ENCODE peak calls at places on chromosomes 13 and 19, in eight cellular contexts. One of them, this sample, is unnamed.
A peak's percentile ranks its signal among the peaks of the same experiment; 100 is the strongest.

GRCh38 chr19:52270266-52270885 is 989 bp downstream of the ZNF766 start:
- DNase-seq in PC-9: no peak
- DNase-seq in GM23248: peak; percentile 64
- DNase-seq in hepatocyte: peak; percentile 37
- DNase-seq in PC-3: no peak
- DNase-seq in fibroblast of lung: peak; percentile 15
- DNase-seq in neural progenitor cell: peak; percentile 29
- DNase-seq in endothelial cell of umbilical vein: no peak
- DNase-seq in this sample: peak; percentile 6

GRCh38 chr19:36213793-36214387 is 575 bp downstream of the ZNF565 start:
- DNase-seq in PC-3: peak; percentile 1
- DNase-seq in hepatocyte: peak; percentile 6
- DNase-seq in fibroblast of lung: peak; percentile 64
- DNase-seq in GM23248: peak; percentile 64
- DNase-seq in PC-9: no peak
- DNase-seq in endothelial cell of umbilical vein: no peak
- DNase-seq in neural progenitor cell: no peak
- DNase-seq in this sample: no peak

GRCh38 chr13:21934309-21934708 is 263.4 kb downstream of the FGF9 start:
- DNase-seq in GM23248: no peak
- DNase-seq in endothelial cell of umbilical vein: no peak
- DNase-seq in neural progenitor cell: no peak
- DNase-seq in PC-3: no peak
- DNase-seq in PC-9: no peak
- DNase-seq in hepatocyte: no peak
- DNase-seq in fibroblast of lung: no peak
- DNase-seq in this sample: no peak

GRCh38 chr19:46610851-46611770 is 10.0 kb downstream of the CALM3 start:
- DNase-seq in PC-9: no peak
- DNase-seq in fibroblast of lung: peak; percentile 71
- DNase-seq in endothelial cell of umbilical vein: no peak
- DNase-seq in hepatocyte: no peak
- DNase-seq in PC-3: no peak
- DNase-seq in neural progenitor cell: no peak
- DNase-seq in GM23248: no peak
- DNase-seq in this sample: no peak

GRCh38 chr19:29401712-29402421 is 123.9 kb upstream of the VSTM2B start:
- DNase-seq in neural progenitor cell: no peak
- DNase-seq in PC-3: no peak
- DNase-seq in hepatocyte: no peak
- DNase-seq in endothelial cell of umbilical vein: no peak
- DNase-seq in GM23248: peak; percentile 10
- DNase-seq in fibroblast of lung: no peak
- DNase-seq in PC-9: no peak
- DNase-seq in this sample: no peak

GRCh38 chr13:27965740-27966640 is 3.1 kb downstream of the CDX2 start:
- DNase-seq in GM23248: no peak
- DNase-seq in fibroblast of lung: no peak
- DNase-seq in endothelial cell of umbilical vein: no peak
- DNase-seq in PC-9: no peak
- DNase-seq in hepatocyte: no peak
- DNase-seq in neural progenitor cell: peak; percentile 87
- DNase-seq in PC-3: no peak
- DNase-seq in this sample: no peak

GRCh38 chr13:73223372-73223781 is 164.6 kb downstream of the KLF5 start:
- DNase-seq in PC-9: no peak
- DNase-seq in neural progenitor cell: no peak
- DNase-seq in GM23248: no peak
- DNase-seq in hepatocyte: no peak
- DNase-seq in endothelial cell of umbilical vein: no peak
- DNase-seq in PC-3: peak; percentile 56
- DNase-seq in fibroblast of lung: no peak
- DNase-seq in this sample: peak; percentile 78

GRCh38 chr13:44365008-44365407 is 8.6 kb upstream of the SERP2 start:
- DNase-seq in hepatocyte: no peak
- DNase-seq in PC-3: no peak
- DNase-seq in GM23248: peak; percentile 65
- DNase-seq in fibroblast of lung: peak; percentile 92
- DNase-seq in PC-9: no peak
- DNase-seq in endothelial cell of umbilical vein: no peak
- DNase-seq in neural progenitor cell: no peak
- DNase-seq in this sample: peak; percentile 80

GRCh38 chr13:65784088-65784816 is 1445.9 kb downstream of the PCDH9 start:
- DNase-seq in endothelial cell of umbilical vein: no peak
- DNase-seq in fibroblast of lung: no peak
- DNase-seq in GM23248: no peak
- DNase-seq in neural progenitor cell: no peak
- DNase-seq in PC-9: no peak
- DNase-seq in hepatocyte: no peak
- DNase-seq in PC-3: no peak
- DNase-seq in this sample: no peak

GRCh38 chr13:28494861-28495585 is at the start of gene FLT1:
- DNase-seq in hepatocyte: peak; percentile 60
- DNase-seq in fibroblast of lung: peak; percentile 32
- DNase-seq in PC-3: no peak
- DNase-seq in PC-9: no peak
- DNase-seq in endothelial cell of umbilical vein: peak; percentile 74
- DNase-seq in neural progenitor cell: peak; percentile 80
- DNase-seq in GM23248: peak; percentile 70
- DNase-seq in this sample: peak; percentile 21

GRCh38 chr13:23673867-23674605 is 103.8 kb downstream of the TNFRSF19 start:
- DNase-seq in fibroblast of lung: no peak
- DNase-seq in endothelial cell of umbilical vein: no peak
- DNase-seq in hepatocyte: no peak
- DNase-seq in PC-3: no peak
- DNase-seq in neural progenitor cell: no peak
- DNase-seq in GM23248: peak; percentile 13
- DNase-seq in PC-9: no peak
- DNase-seq in this sample: no peak

GRCh38 chr13:37277435-37278144 is 172.1 kb upstream of the CSNK1A1L start:
- DNase-seq in fibroblast of lung: peak; percentile 80
- DNase-seq in PC-9: no peak
- DNase-seq in hepatocyte: no peak
- DNase-seq in PC-3: no peak
- DNase-seq in GM23248: peak; percentile 70
- DNase-seq in endothelial cell of umbilical vein: no peak
- DNase-seq in neural progenitor cell: no peak
- DNase-seq in this sample: no peak

GRCh38 chr19:607301-608154 is 17.8 kb downstream of the HCN2 start:
- DNase-seq in endothelial cell of umbilical vein: no peak
- DNase-seq in PC-3: no peak
- DNase-seq in neural progenitor cell: no peak
- DNase-seq in fibroblast of lung: no peak
- DNase-seq in PC-9: no peak
- DNase-seq in hepatocyte: no peak
- DNase-seq in GM23248: no peak
- DNase-seq in this sample: no peak

GRCh38 chr13:73657821-73658540 is 476.2 kb downstream of the KLF12 start:
- DNase-seq in fibroblast of lung: peak; percentile 54
- DNase-seq in hepatocyte: no peak
- DNase-seq in endothelial cell of umbilical vein: no peak
- DNase-seq in PC-9: no peak
- DNase-seq in GM23248: peak; percentile 18
- DNase-seq in PC-3: no peak
- DNase-seq in neural progenitor cell: no peak
- DNase-seq in this sample: no peak

GRCh38 chr19:18107235-18108083 is 9.9 kb downstream of the MAST3 start:
- DNase-seq in neural progenitor cell: no peak
- DNase-seq in GM23248: no peak
- DNase-seq in hepatocyte: no peak
- DNase-seq in endothelial cell of umbilical vein: no peak
- DNase-seq in PC-9: no peak
- DNase-seq in PC-3: no peak
- DNase-seq in fibroblast of lung: no peak
- DNase-seq in this sample: no peak

DNA sequence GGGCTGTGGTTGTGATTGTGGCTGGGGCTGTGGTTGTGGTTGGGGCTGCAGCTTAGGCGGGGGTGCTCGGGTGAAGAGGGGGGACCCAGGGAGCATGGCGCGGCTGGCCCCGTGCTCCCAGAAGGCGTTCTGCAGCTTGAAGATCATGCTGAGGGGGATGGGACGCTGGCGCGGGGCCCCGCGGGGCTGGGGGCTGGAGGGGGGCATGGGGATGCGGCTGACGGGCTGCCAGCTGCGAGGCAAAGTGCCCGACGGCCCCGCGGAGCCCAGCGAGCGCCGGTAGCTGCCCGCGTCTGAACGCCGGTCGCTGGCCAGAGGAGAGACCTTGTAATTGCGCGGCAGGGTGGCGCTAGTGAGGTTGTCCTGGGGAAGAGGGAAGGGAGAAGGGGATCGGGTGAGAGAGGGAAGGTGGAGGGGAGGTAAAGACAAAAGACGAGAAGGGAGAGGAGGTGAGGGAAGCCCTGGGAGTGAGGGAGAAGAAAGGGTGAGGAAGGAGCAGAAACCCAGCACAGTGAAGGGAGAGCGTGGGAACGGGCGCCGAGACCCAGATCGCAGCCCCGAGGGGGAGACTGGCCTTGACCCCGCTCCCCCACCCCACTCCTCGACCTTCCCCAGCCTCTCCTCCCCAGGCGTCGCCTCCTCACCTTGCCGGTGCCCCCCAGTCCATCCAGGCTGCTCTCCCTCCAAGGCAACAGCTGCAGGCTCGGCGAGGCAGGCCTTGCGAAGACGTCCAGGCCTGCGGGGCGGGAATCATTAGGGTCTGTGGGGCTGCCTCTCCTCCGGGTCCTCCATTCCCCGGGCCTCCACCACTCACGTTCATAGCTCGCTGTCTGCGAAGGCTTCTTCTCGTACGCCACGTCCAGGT is 9.1 kb downstream of the PPP1R13L start:
- DNase-seq in PC-3: no peak
- DNase-seq in hepatocyte: no peak
- DNase-seq in endothelial cell of umbilical vein: no peak
- DNase-seq in fibroblast of lung: no peak
- DNase-seq in GM23248: no peak
- DNase-seq in PC-9: no peak
- DNase-seq in neural progenitor cell: peak; percentile 66
- DNase-seq in this sample: no peak
- TF ChIP-seq EZH2 in PC-3: no peak
- TF ChIP-seq EZH2 in hepatocyte: no peak
- TF ChIP-seq EZH2 in endothelial cell of umbilical vein: no peak
- TF ChIP-seq EZH2 in fibroblast of lung: no peak
- TF ChIP-seq EZH2 in GM23248: no peak
- TF ChIP-seq EZH2 in PC-9: no peak
- TF ChIP-seq EZH2 in neural progenitor cell: no peak
- TF ChIP-seq EZH2 in this sample: no peak

GRCh38 chr13:114130131-114130707 is 2.2 kb downstream of the RASA3 start:
- DNase-seq in hepatocyte: no peak
- DNase-seq in endothelial cell of umbilical vein: no peak
- DNase-seq in GM23248: peak; percentile 37
- DNase-seq in neural progenitor cell: peak; percentile 57
- DNase-seq in PC-9: no peak
- DNase-seq in fibroblast of lung: no peak
- DNase-seq in PC-3: no peak
- DNase-seq in this sample: no peak
- H3K4me3 ChIP-seq in hepatocyte: peak overlapping the region; percentile 88
- H3K4me3 ChIP-seq in endothelial cell of umbilical vein: peak overlapping the region; percentile 31
- H3K4me3 ChIP-seq in GM23248: peak overlapping the region; percentile 93
- H3K4me3 ChIP-seq in neural progenitor cell: peak overlapping the region; percentile 77
- H3K4me3 ChIP-seq in PC-9: peak overlapping the region; percentile 78
- H3K4me3 ChIP-seq in fibroblast of lung: peak overlapping the region; percentile 79
- H3K4me3 ChIP-seq in PC-3: peak overlapping the region; percentile 69
- H3K4me3 ChIP-seq in this sample: no peak overlapping the region

GRCh38 chr13:78609464-78610205 is 6.3 kb upstream of the POU4F1 start:
- DNase-seq in PC-3: no peak
- DNase-seq in fibroblast of lung: no peak
- DNase-seq in hepatocyte: no peak
- DNase-seq in endothelial cell of umbilical vein: peak; percentile 30
- DNase-seq in GM23248: peak; percentile 60
- DNase-seq in neural progenitor cell: peak; percentile 77
- DNase-seq in PC-9: no peak
- DNase-seq in this sample: no peak
- TF ChIP-seq EZH2 in PC-3: no peak
- TF ChIP-seq EZH2 in fibroblast of lung: peak; percentile 72
- TF ChIP-seq EZH2 in hepatocyte: peak; percentile 61
- TF ChIP-seq EZH2 in endothelial cell of umbilical vein: peak; percentile 35
- TF ChIP-seq EZH2 in GM23248: peak; percentile 81
- TF ChIP-seq EZH2 in neural progenitor cell: peak; percentile 75
- TF ChIP-seq EZH2 in PC-9: no peak
- TF ChIP-seq EZH2 in this sample: peak; percentile 89

GRCh38 chr13:94549241-94550029 is 46.5 kb downstream of the TGDS start:
- DNase-seq in fibroblast of lung: peak; percentile 94
- DNase-seq in PC-3: peak; percentile 92
- DNase-seq in neural progenitor cell: peak; percentile 96
- DNase-seq in GM23248: peak; percentile 98
- DNase-seq in PC-9: peak; percentile 88
- DNase-seq in hepatocyte: peak; percentile 97
- DNase-seq in endothelial cell of umbilical vein: peak; percentile 96
- DNase-seq in this sample: peak; percentile 88

GRCh38 chr13:94542917-94543316 is 53.0 kb downstream of the TGDS start:
- DNase-seq in endothelial cell of umbilical vein: no peak
- DNase-seq in fibroblast of lung: no peak
- DNase-seq in neural progenitor cell: no peak
- DNase-seq in PC-3: no peak
- DNase-seq in PC-9: no peak
- DNase-seq in hepatocyte: no peak
- DNase-seq in GM23248: no peak
- DNase-seq in this sample: no peak

GRCh38 chr13:94548382-94549240 is 47.3 kb downstream of the TGDS start:
- DNase-seq in hepatocyte: peak; percentile 78
- DNase-seq in endothelial cell of umbilical vein: no peak
- DNase-seq in PC-9: no peak
- DNase-seq in fibroblast of lung: peak; percentile 48
- DNase-seq in PC-3: peak; percentile 46
- DNase-seq in neural progenitor cell: peak; percentile 82
- DNase-seq in GM23248: peak; percentile 58
- DNase-seq in this sample: no peak

GRCh38 chr13:94544922-94545321 is 51.0 kb downstream of the TGDS start:
- DNase-seq in PC-9: no peak
- DNase-seq in hepatocyte: no peak
- DNase-seq in neural progenitor cell: no peak
- DNase-seq in endothelial cell of umbilical vein: no peak
- DNase-seq in GM23248: no peak
- DNase-seq in fibroblast of lung: no peak
- DNase-seq in PC-3: no peak
- DNase-seq in this sample: no peak

DNA sequence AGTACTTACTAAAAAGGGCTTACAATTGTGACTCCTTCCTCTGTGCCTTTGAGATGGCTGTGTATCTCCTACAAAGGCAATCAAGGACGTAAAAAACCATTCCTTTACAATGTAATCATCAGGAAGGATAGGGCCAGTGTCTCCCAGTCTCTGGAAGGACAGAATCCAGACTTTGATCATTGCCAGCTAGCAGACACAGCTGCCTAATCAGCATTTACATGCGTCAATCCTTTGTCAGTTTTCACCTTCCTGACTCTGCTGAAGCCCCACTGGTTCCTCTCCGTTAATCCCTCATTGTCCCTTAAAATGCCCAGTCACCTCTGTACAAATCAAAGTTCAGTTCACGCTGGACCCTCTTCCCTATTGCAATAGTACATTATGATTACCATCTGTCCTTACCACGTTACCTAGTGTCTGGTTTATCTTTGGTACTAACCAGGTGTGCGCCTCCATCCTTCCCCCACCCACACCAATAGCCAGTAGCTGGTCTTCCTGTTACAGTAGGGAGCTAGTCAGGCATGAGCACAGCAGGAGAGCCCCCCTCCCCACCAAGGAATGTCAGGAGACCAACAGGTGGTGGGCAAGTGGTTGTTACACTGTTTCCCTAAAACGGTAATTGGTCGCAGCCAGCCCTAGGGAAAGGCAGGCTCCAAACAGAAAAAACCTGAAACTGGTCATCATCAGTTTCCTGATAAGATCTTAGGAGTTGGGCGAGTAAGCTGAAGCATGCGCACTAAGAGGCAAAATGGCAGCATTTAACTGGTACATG is 49.7 kb downstream of the TGDS start:
- DNase-seq in PC-9: no peak
- DNase-seq in GM23248: no peak
- DNase-seq in hepatocyte: no peak
- DNase-seq in endothelial cell of umbilical vein: no peak
- DNase-seq in neural progenitor cell: peak; percentile 30
- DNase-seq in PC-3: no peak
- DNase-seq in fibroblast of lung: no peak
- DNase-seq in this sample: no peak
- H3K4me3 ChIP-seq in PC-9: no peak overlapping the region
- H3K4me3 ChIP-seq in GM23248: no peak overlapping the region
- H3K4me3 ChIP-seq in hepatocyte: no peak overlapping the region
- H3K4me3 ChIP-seq in endothelial cell of umbilical vein: no peak overlapping the region
- H3K4me3 ChIP-seq in neural progenitor cell: no peak overlapping the region
- H3K4me3 ChIP-seq in PC-3: no peak overlapping the region
- H3K4me3 ChIP-seq in fibroblast of lung: no peak overlapping the region
- H3K4me3 ChIP-seq in this sample: no peak overlapping the region